ENCODE peak calls at places on chromosomes 4 and X, in eight cellular contexts. One of them, this sample, is unnamed.

GRCh38 chrX:131053076-131053475 is 5.1 kb upstream of the ARHGAP36 start:
- DNase-seq in aorta: no peak
- DNase-seq in kidney: no peak
- DNase-seq in ovary: no peak
- DNase-seq in SK-N-SH: no peak
- DNase-seq in HAP-1: no peak
- DNase-seq in H9: no peak
- DNase-seq in mammary epithelial cell: no peak
- DNase-seq in this sample: no peak

GRCh38 chr4:183348706-183349659 is 26.8 kb upstream of the CLDN24 start:
- DNase-seq in aorta: no peak
- DNase-seq in kidney: no peak
- DNase-seq in ovary: no peak
- DNase-seq in SK-N-SH: no peak
- DNase-seq in HAP-1: no peak
- DNase-seq in H9: no peak
- DNase-seq in mammary epithelial cell: peak; percentile 19
- DNase-seq in this sample: no peak

GRCh38 chrX:53045002-53045401 is 3.6 kb upstream of the GPR173 start:
- DNase-seq in aorta: no peak
- DNase-seq in kidney: no peak
- DNase-seq in ovary: no peak
- DNase-seq in SK-N-SH: no peak
- DNase-seq in HAP-1: no peak
- DNase-seq in H9: no peak
- DNase-seq in mammary epithelial cell: no peak
- DNase-seq in this sample: no peak

GRCh38 chrX:42797646-42798045 is 19.7 kb upstream of the PPP1R2C start:
- DNase-seq in aorta: no peak
- DNase-seq in kidney: no peak
- DNase-seq in ovary: no peak
- DNase-seq in SK-N-SH: no peak
- DNase-seq in HAP-1: no peak
- DNase-seq in H9: no peak
- DNase-seq in mammary epithelial cell: no peak
- DNase-seq in this sample: no peak

GRCh38 chrX:40209951-40210617 is 112.3 kb upstream of the BCOR start:
- DNase-seq in aorta: no peak
- DNase-seq in kidney: no peak
- DNase-seq in ovary: no peak
- DNase-seq in SK-N-SH: no peak
- DNase-seq in HAP-1: no peak
- DNase-seq in H9: no peak
- DNase-seq in mammary epithelial cell: peak; percentile 46
- DNase-seq in this sample: no peak

GRCh38 chrX:16033336-16033735 is 90.0 kb upstream of the GRPR start:
- DNase-seq in aorta: no peak
- DNase-seq in kidney: no peak
- DNase-seq in ovary: no peak
- DNase-seq in SK-N-SH: no peak
- DNase-seq in HAP-1: no peak
- DNase-seq in H9: no peak
- DNase-seq in mammary epithelial cell: no peak
- DNase-seq in this sample: no peak

GRCh38 chr4:27043200-27043599 is 182.6 kb downstream of the STIM2 start:
- DNase-seq in aorta: no peak
- DNase-seq in kidney: no peak
- DNase-seq in ovary: no peak
- DNase-seq in SK-N-SH: no peak
- DNase-seq in HAP-1: no peak
- DNase-seq in H9: no peak
- DNase-seq in mammary epithelial cell: no peak
- DNase-seq in this sample: no peak

GRCh38 chr4:2068198-2068470 is 9.0 kb downstream of the NAT8L start:
- DNase-seq in aorta: no peak
- DNase-seq in kidney: peak; percentile 32
- DNase-seq in ovary: no peak
- DNase-seq in SK-N-SH: no peak
- DNase-seq in HAP-1: no peak
- DNase-seq in H9: no peak
- DNase-seq in mammary epithelial cell: no peak
- DNase-seq in this sample: no peak

GRCh38 chrX:96841325-96841724 is 42.4 kb upstream of the RPA4 start:
- DNase-seq in aorta: no peak
- DNase-seq in kidney: no peak
- DNase-seq in ovary: no peak
- DNase-seq in SK-N-SH: no peak
- DNase-seq in HAP-1: no peak
- DNase-seq in H9: no peak
- DNase-seq in mammary epithelial cell: no peak
- DNase-seq in this sample: no peak

GRCh38 chr4:131430302-131430701 is 1718.8 kb upstream of the PCDH10 start:
- DNase-seq in aorta: no peak
- DNase-seq in kidney: no peak
- DNase-seq in ovary: no peak
- DNase-seq in SK-N-SH: no peak
- DNase-seq in HAP-1: no peak
- DNase-seq in H9: no peak
- DNase-seq in mammary epithelial cell: peak; percentile 3
- DNase-seq in this sample: no peak

GRCh38 chr4:903066-904046 is 28.8 kb downstream of the GAK start:
- DNase-seq in aorta: no peak
- DNase-seq in kidney: peak; percentile 64
- DNase-seq in ovary: no peak
- DNase-seq in SK-N-SH: no peak
- DNase-seq in HAP-1: no peak
- DNase-seq in H9: no peak
- DNase-seq in mammary epithelial cell: no peak
- DNase-seq in this sample: no peak
- H3K4me1 ChIP-seq in aorta: no peaks in the 10 kb centered on the region
- H3K4me1 ChIP-seq in kidney: no peaks in the 10 kb centered on the region
- H3K4me1 ChIP-seq in ovary: no peaks in the 10 kb centered on the region
- H3K4me1 ChIP-seq in SK-N-SH: no peaks in the 10 kb centered on the region
- H3K4me1 ChIP-seq in HAP-1: no peaks in the 10 kb centered on the region
- H3K4me1 ChIP-seq in H9: no peaks in the 10 kb centered on the region
- H3K4me1 ChIP-seq in mammary epithelial cell: no peaks in the 10 kb centered on the region
- H3K4me1 ChIP-seq in this sample: peaks cover 6% of the 10 kb centered on the region

GRCh38 chr4:152803541-152803940 is 23.8 kb downstream of the ARFIP1 start:
- DNase-seq in aorta: no peak
- DNase-seq in kidney: no peak
- DNase-seq in ovary: no peak
- DNase-seq in SK-N-SH: no peak
- DNase-seq in HAP-1: no peak
- DNase-seq in H9: no peak
- DNase-seq in mammary epithelial cell: no peak
- DNase-seq in this sample: peak; percentile 13

GRCh38 chr4:152806492-152807125 is 26.9 kb downstream of the ARFIP1 start:
- DNase-seq in aorta: no peak
- DNase-seq in kidney: no peak
- DNase-seq in ovary: no peak
- DNase-seq in SK-N-SH: no peak
- DNase-seq in HAP-1: no peak
- DNase-seq in H9: no peak
- DNase-seq in mammary epithelial cell: no peak
- DNase-seq in this sample: no peak

GRCh38 chr4:152807294-152807829 is 27.6 kb downstream of the ARFIP1 start:
- DNase-seq in aorta: no peak
- DNase-seq in kidney: no peak
- DNase-seq in ovary: no peak
- DNase-seq in SK-N-SH: no peak
- DNase-seq in HAP-1: no peak
- DNase-seq in H9: no peak
- DNase-seq in mammary epithelial cell: peak; percentile 52
- DNase-seq in this sample: no peak

GRCh38 chr4:152805818-152806217 is 26.1 kb downstream of the ARFIP1 start:
- DNase-seq in aorta: no peak
- DNase-seq in kidney: no peak
- DNase-seq in ovary: no peak
- DNase-seq in SK-N-SH: no peak
- DNase-seq in HAP-1: no peak
- DNase-seq in H9: no peak
- DNase-seq in mammary epithelial cell: no peak
- DNase-seq in this sample: no peak

GRCh38 chr4:152805071-152805650 is 25.4 kb downstream of the ARFIP1 start:
- DNase-seq in aorta: no peak
- DNase-seq in kidney: no peak
- DNase-seq in ovary: no peak
- DNase-seq in SK-N-SH: no peak
- DNase-seq in HAP-1: no peak
- DNase-seq in H9: no peak
- DNase-seq in mammary epithelial cell: no peak
- DNase-seq in this sample: no peak
- H3K4me1 ChIP-seq in aorta: peaks cover 3% of the 10 kb centered on the region
- H3K4me1 ChIP-seq in kidney: no peaks in the 10 kb centered on the region
- H3K4me1 ChIP-seq in ovary: peaks cover 5% of the 10 kb centered on the region
- H3K4me1 ChIP-seq in SK-N-SH: peaks cover 3% of the 10 kb centered on the region
- H3K4me1 ChIP-seq in HAP-1: peaks cover 9% of the 10 kb centered on the region
- H3K4me1 ChIP-seq in H9: no peaks in the 10 kb centered on the region
- H3K4me1 ChIP-seq in mammary epithelial cell: peaks cover 4% of the 10 kb centered on the region
- H3K4me1 ChIP-seq in this sample: peaks cover 5% of the 10 kb centered on the region

DNA sequence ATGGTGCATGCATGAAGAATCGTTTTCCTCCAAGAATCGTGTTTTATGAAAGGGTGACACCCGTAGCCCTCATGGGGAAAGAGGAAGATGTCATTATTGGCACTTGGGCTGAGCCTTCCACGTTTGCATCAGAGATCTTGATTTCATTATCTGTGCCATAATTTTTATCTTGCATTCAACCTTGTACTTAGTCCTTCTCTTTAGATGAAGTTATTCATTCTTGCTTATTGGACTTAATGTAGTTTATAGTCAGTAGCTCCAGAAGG is 66.8 kb downstream of the GAB1 start:
- DNase-seq in aorta: no peak
- DNase-seq in kidney: no peak
- DNase-seq in ovary: no peak
- DNase-seq in SK-N-SH: no peak
- DNase-seq in HAP-1: no peak
- DNase-seq in H9: no peak
- DNase-seq in mammary epithelial cell: no peak
- DNase-seq in this sample: no peak
- H3K4me1 ChIP-seq in aorta: peaks cover 25% of the 10 kb centered on the region
- H3K4me1 ChIP-seq in kidney: peaks cover 57% of the 10 kb centered on the region
- H3K4me1 ChIP-seq in ovary: peaks cover 28% of the 10 kb centered on the region
- H3K4me1 ChIP-seq in SK-N-SH: peaks cover 2% of the 10 kb centered on the region
- H3K4me1 ChIP-seq in HAP-1: peaks cover 10% of the 10 kb centered on the region
- H3K4me1 ChIP-seq in H9: no peaks in the 10 kb centered on the region
- H3K4me1 ChIP-seq in mammary epithelial cell: no peaks in the 10 kb centered on the region
- H3K4me1 ChIP-seq in this sample: no peaks in the 10 kb centered on the region

DNA sequence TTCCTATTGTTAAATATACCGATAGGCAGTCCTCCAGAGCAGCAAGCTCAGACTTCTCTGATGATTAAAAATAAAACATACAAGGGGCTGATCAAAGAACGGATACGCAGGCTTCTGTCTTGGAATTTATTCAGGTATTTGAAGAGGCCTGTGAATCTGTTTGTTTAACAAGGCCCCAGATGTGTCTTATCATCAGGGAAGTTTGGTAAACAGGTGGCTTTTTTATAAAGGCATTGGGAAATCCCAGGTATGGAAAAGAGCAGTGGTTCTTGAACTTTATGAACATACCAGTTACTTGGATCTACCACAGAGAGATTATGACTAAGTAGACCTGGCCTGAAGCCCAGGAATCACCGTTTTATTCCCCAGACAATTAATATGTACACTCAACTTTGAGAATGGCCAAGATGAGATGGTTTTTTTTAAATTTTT is 47.9 kb downstream of the SOWAHB start:
- DNase-seq in aorta: no peak
- DNase-seq in kidney: no peak
- DNase-seq in ovary: no peak
- DNase-seq in SK-N-SH: no peak
- DNase-seq in HAP-1: no peak
- DNase-seq in H9: no peak
- DNase-seq in mammary epithelial cell: peak; percentile 97
- DNase-seq in this sample: no peak
- H3K4me1 ChIP-seq in aorta: no peaks in the 10 kb centered on the region
- H3K4me1 ChIP-seq in kidney: no peaks in the 10 kb centered on the region
- H3K4me1 ChIP-seq in ovary: no peaks in the 10 kb centered on the region
- H3K4me1 ChIP-seq in SK-N-SH: no peaks in the 10 kb centered on the region
- H3K4me1 ChIP-seq in HAP-1: peaks cover 4% of the 10 kb centered on the region
- H3K4me1 ChIP-seq in H9: no peaks in the 10 kb centered on the region
- H3K4me1 ChIP-seq in mammary epithelial cell: peaks cover 7% of the 10 kb centered on the region
- H3K4me1 ChIP-seq in this sample: no peaks in the 10 kb centered on the region

This sample was measured in BE2C.